ENCODE peak calls at places on chromosomes 3 and 15, in nine cellular contexts. One of them, this sample, is unnamed.

GRCh38 chr3:70990723-70991122 is 592.8 kb downstream of the FOXP1 start:
- DNase-seq in neural progenitor cell: no peak
- DNase-seq in dorsolateral prefrontal cortex: no peak
- DNase-seq in mesothelial cell of epicardium: no peak
- DNase-seq in spleen: no peak
- DNase-seq in heart left ventricle: no peak
- DNase-seq in BJ: no peak
- DNase-seq in kidney epithelial cell: no peak
- DNase-seq in left ventricle myocardium inferior: no peak
- DNase-seq in this sample: no peak

GRCh38 chr3:195692781-195693427 is 27.9 kb upstream of the MUC20 start:
- DNase-seq in left ventricle myocardium inferior: no peak
- DNase-seq in BJ: no peak
- DNase-seq in spleen: no peak
- DNase-seq in neural progenitor cell: no peak
- DNase-seq in kidney epithelial cell: no peak
- DNase-seq in heart left ventricle: no peak
- DNase-seq in dorsolateral prefrontal cortex: no peak
- DNase-seq in mesothelial cell of epicardium: no peak
- DNase-seq in this sample: no peak

GRCh38 chr3:132418916-132419315 is 1.6 kb downstream of the DNAJC13 start:
- DNase-seq in neural progenitor cell: no peak
- DNase-seq in spleen: no peak
- DNase-seq in dorsolateral prefrontal cortex: no peak
- DNase-seq in kidney epithelial cell: no peak
- DNase-seq in heart left ventricle: no peak
- DNase-seq in BJ: no peak
- DNase-seq in mesothelial cell of epicardium: no peak
- DNase-seq in left ventricle myocardium inferior: no peak
- DNase-seq in this sample: no peak

GRCh38 chr3:29067014-29067413 is 213.9 kb upstream of the RBMS3 start:
- DNase-seq in neural progenitor cell: no peak
- DNase-seq in kidney epithelial cell: no peak
- DNase-seq in mesothelial cell of epicardium: no peak
- DNase-seq in spleen: no peak
- DNase-seq in left ventricle myocardium inferior: no peak
- DNase-seq in heart left ventricle: no peak
- DNase-seq in BJ: no peak
- DNase-seq in dorsolateral prefrontal cortex: no peak
- DNase-seq in this sample: no peak

GRCh38 chr15:94131875-94132274 is 99.5 kb upstream of the MCTP2 start:
- DNase-seq in spleen: no peak
- DNase-seq in dorsolateral prefrontal cortex: no peak
- DNase-seq in mesothelial cell of epicardium: no peak
- DNase-seq in left ventricle myocardium inferior: no peak
- DNase-seq in BJ: no peak
- DNase-seq in kidney epithelial cell: no peak
- DNase-seq in heart left ventricle: no peak
- DNase-seq in neural progenitor cell: no peak
- DNase-seq in this sample: no peak

GRCh38 chr15:35210370-35210769 is 125.3 kb upstream of the NANOGP8 start:
- DNase-seq in left ventricle myocardium inferior: no peak
- DNase-seq in neural progenitor cell: no peak
- DNase-seq in mesothelial cell of epicardium: no peak
- DNase-seq in spleen: no peak
- DNase-seq in BJ: no peak
- DNase-seq in dorsolateral prefrontal cortex: no peak
- DNase-seq in heart left ventricle: no peak
- DNase-seq in kidney epithelial cell: no peak
- DNase-seq in this sample: no peak

GRCh38 chr15:64604319-64604718 is 143.9 kb downstream of the ZNF609 start:
- DNase-seq in heart left ventricle: no peak
- DNase-seq in mesothelial cell of epicardium: no peak
- DNase-seq in kidney epithelial cell: no peak
- DNase-seq in neural progenitor cell: no peak
- DNase-seq in left ventricle myocardium inferior: no peak
- DNase-seq in BJ: no peak
- DNase-seq in spleen: no peak
- DNase-seq in dorsolateral prefrontal cortex: no peak
- DNase-seq in this sample: no peak

GRCh38 chr15:57610130-57610529 is 18.4 kb downstream of the MYZAP start:
- DNase-seq in kidney epithelial cell: peak; percentile 57
- DNase-seq in BJ: peak; percentile 94
- DNase-seq in left ventricle myocardium inferior: peak; percentile 73
- DNase-seq in heart left ventricle: peak; percentile 77
- DNase-seq in mesothelial cell of epicardium: no peak
- DNase-seq in neural progenitor cell: no peak
- DNase-seq in dorsolateral prefrontal cortex: no peak
- DNase-seq in spleen: no peak
- DNase-seq in this sample: no peak

DNA sequence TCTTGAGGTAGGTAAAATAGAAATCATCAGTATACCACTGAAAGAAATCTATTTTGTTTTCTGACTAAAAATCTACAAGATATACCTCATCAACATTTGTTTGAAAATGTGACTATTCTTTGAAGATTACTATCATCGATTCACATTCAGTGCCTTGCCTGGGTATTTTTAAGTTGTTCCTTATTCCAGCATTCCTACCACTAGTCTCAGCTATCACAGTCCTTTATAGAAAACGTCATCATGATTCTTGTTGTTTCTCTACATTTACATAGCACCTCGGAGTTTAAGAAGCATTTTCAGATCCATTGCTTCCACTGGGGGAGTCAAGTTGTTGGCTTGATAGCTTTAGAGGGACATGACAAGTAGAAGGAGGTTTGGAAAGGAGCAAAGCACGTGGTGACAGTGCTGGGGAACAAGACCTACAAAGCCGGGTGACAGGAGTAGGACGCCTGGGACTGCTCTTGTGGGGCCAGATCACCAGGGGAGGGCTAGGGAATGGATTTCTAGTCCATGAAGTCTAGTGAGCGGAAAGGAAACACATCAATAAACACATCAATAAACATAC is 61.5 kb downstream of the HES1 start:
- DNase-seq in BJ: no peak
- DNase-seq in spleen: no peak
- DNase-seq in dorsolateral prefrontal cortex: no peak
- DNase-seq in kidney epithelial cell: no peak
- DNase-seq in mesothelial cell of epicardium: no peak
- DNase-seq in heart left ventricle: no peak
- DNase-seq in neural progenitor cell: no peak
- DNase-seq in left ventricle myocardium inferior: no peak
- DNase-seq in this sample: no peak
- TF ChIP-seq CTCF in BJ: no peak
- TF ChIP-seq CTCF in spleen: no peak
- TF ChIP-seq CTCF in dorsolateral prefrontal cortex: no peak
- TF ChIP-seq CTCF in kidney epithelial cell: no peak
- TF ChIP-seq CTCF in mesothelial cell of epicardium: no peak
- TF ChIP-seq CTCF in heart left ventricle: peak; percentile 19
- TF ChIP-seq CTCF in neural progenitor cell: no peak
- TF ChIP-seq CTCF in left ventricle myocardium inferior: peak; percentile 24
- TF ChIP-seq CTCF in this sample: no peak

GRCh38 chr15:101618056-101618455 is 34.1 kb downstream of the TM2D3 start:
- DNase-seq in left ventricle myocardium inferior: no peak
- DNase-seq in kidney epithelial cell: no peak
- DNase-seq in heart left ventricle: no peak
- DNase-seq in spleen: no peak
- DNase-seq in mesothelial cell of epicardium: no peak
- DNase-seq in neural progenitor cell: no peak
- DNase-seq in BJ: no peak
- DNase-seq in dorsolateral prefrontal cortex: no peak
- DNase-seq in this sample: no peak
- TF ChIP-seq CTCF in left ventricle myocardium inferior: no peak
- TF ChIP-seq CTCF in kidney epithelial cell: no peak
- TF ChIP-seq CTCF in heart left ventricle: no peak
- TF ChIP-seq CTCF in spleen: no peak
- TF ChIP-seq CTCF in mesothelial cell of epicardium: no peak
- TF ChIP-seq CTCF in neural progenitor cell: no peak
- TF ChIP-seq CTCF in BJ: no peak
- TF ChIP-seq CTCF in dorsolateral prefrontal cortex: no peak
- TF ChIP-seq CTCF in this sample: no peak

GRCh38 chr3:57852896-57853295 is 96.8 kb downstream of the SLMAP start:
- DNase-seq in kidney epithelial cell: no peak
- DNase-seq in mesothelial cell of epicardium: no peak
- DNase-seq in BJ: peak; percentile 17
- DNase-seq in left ventricle myocardium inferior: no peak
- DNase-seq in dorsolateral prefrontal cortex: no peak
- DNase-seq in neural progenitor cell: no peak
- DNase-seq in spleen: no peak
- DNase-seq in heart left ventricle: no peak
- DNase-seq in this sample: no peak
- TF ChIP-seq CTCF in kidney epithelial cell: peak; percentile 23
- TF ChIP-seq CTCF in mesothelial cell of epicardium: peak; percentile 32
- TF ChIP-seq CTCF in BJ: peak; percentile 31
- TF ChIP-seq CTCF in left ventricle myocardium inferior: peak; percentile 22
- TF ChIP-seq CTCF in dorsolateral prefrontal cortex: peak; percentile 22
- TF ChIP-seq CTCF in neural progenitor cell: peak; percentile 30
- TF ChIP-seq CTCF in spleen: no peak
- TF ChIP-seq CTCF in heart left ventricle: peak; percentile 12
- TF ChIP-seq CTCF in this sample: peak; percentile 19

GRCh38 chr15:91566116-91566515 is 287.4 kb upstream of the SLCO3A1 start:
- DNase-seq in left ventricle myocardium inferior: no peak
- DNase-seq in kidney epithelial cell: no peak
- DNase-seq in mesothelial cell of epicardium: no peak
- DNase-seq in heart left ventricle: no peak
- DNase-seq in dorsolateral prefrontal cortex: no peak
- DNase-seq in spleen: no peak
- DNase-seq in neural progenitor cell: no peak
- DNase-seq in BJ: no peak
- DNase-seq in this sample: no peak

GRCh38 chr15:91568036-91568435 is 285.5 kb upstream of the SLCO3A1 start:
- DNase-seq in left ventricle myocardium inferior: no peak
- DNase-seq in heart left ventricle: no peak
- DNase-seq in BJ: no peak
- DNase-seq in mesothelial cell of epicardium: no peak
- DNase-seq in kidney epithelial cell: no peak
- DNase-seq in neural progenitor cell: no peak
- DNase-seq in spleen: no peak
- DNase-seq in dorsolateral prefrontal cortex: no peak
- DNase-seq in this sample: no peak

DNA sequence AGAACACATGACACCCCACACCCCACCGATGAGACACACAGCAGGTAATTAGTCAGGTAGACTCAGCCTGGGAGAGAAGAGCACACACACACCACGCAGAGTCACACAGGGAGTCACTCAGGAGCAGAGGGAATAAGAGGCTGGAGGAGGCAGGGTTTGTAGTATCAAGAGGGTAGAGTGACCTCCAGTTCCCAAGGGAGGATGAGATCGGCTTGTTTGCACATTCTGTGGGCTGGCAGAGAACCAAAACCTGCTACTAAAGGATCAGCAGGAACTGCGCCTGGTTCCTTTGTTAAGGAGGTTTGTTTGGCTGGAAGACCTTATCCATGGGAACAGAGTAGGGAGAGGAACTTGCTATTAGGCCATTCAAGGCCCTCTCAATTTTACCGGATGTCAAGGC is 281.4 kb upstream of the SLCO3A1 start:
- DNase-seq in kidney epithelial cell: no peak
- DNase-seq in mesothelial cell of epicardium: no peak
- DNase-seq in spleen: no peak
- DNase-seq in neural progenitor cell: no peak
- DNase-seq in dorsolateral prefrontal cortex: no peak
- DNase-seq in BJ: no peak
- DNase-seq in left ventricle myocardium inferior: no peak
- DNase-seq in heart left ventricle: no peak
- DNase-seq in this sample: no peak
- TF ChIP-seq CTCF in kidney epithelial cell: no peak
- TF ChIP-seq CTCF in mesothelial cell of epicardium: no peak
- TF ChIP-seq CTCF in spleen: no peak
- TF ChIP-seq CTCF in neural progenitor cell: no peak
- TF ChIP-seq CTCF in dorsolateral prefrontal cortex: no peak
- TF ChIP-seq CTCF in BJ: no peak
- TF ChIP-seq CTCF in left ventricle myocardium inferior: no peak
- TF ChIP-seq CTCF in heart left ventricle: no peak
- TF ChIP-seq CTCF in this sample: no peak

GRCh38 chr3:147383617-147384016 is 22.7 kb downstream of the ZIC4 start:
- DNase-seq in left ventricle myocardium inferior: no peak
- DNase-seq in kidney epithelial cell: no peak
- DNase-seq in dorsolateral prefrontal cortex: no peak
- DNase-seq in neural progenitor cell: peak; percentile 68
- DNase-seq in BJ: no peak
- DNase-seq in heart left ventricle: no peak
- DNase-seq in spleen: no peak
- DNase-seq in mesothelial cell of epicardium: no peak
- DNase-seq in this sample: no peak
- TF ChIP-seq CTCF in left ventricle myocardium inferior: no peak
- TF ChIP-seq CTCF in kidney epithelial cell: peak; percentile 20
- TF ChIP-seq CTCF in dorsolateral prefrontal cortex: peak; percentile 20
- TF ChIP-seq CTCF in neural progenitor cell: peak; percentile 66
- TF ChIP-seq CTCF in BJ: peak; percentile 43
- TF ChIP-seq CTCF in heart left ventricle: no peak
- TF ChIP-seq CTCF in spleen: no peak
- TF ChIP-seq CTCF in mesothelial cell of epicardium: no peak
- TF ChIP-seq CTCF in this sample: no peak

DNA sequence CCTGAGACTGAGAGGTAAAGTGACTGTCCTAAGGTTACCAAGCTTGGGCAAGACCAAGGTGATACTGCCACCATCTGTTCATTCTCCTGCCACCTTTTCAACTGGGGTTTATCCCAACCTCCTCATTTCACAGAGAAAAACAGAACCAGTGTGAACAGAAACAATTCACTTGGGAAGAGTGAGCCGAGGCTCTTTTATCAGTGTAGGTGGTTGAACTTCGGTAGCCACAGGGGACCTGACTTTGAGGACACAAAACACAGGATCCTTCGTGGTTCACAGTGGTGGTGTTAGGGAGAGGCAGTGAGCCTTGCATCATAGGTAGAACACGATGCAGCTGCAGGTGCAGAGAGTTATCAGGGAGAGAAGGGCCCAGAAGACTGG is 72.8 kb upstream of the ICE2 start:
- DNase-seq in kidney epithelial cell: no peak
- DNase-seq in neural progenitor cell: no peak
- DNase-seq in dorsolateral prefrontal cortex: no peak
- DNase-seq in BJ: no peak
- DNase-seq in mesothelial cell of epicardium: no peak
- DNase-seq in heart left ventricle: no peak
- DNase-seq in spleen: no peak
- DNase-seq in left ventricle myocardium inferior: no peak
- DNase-seq in this sample: no peak
- TF ChIP-seq CTCF in kidney epithelial cell: no peak
- TF ChIP-seq CTCF in neural progenitor cell: peak; percentile 13
- TF ChIP-seq CTCF in dorsolateral prefrontal cortex: no peak
- TF ChIP-seq CTCF in BJ: no peak
- TF ChIP-seq CTCF in mesothelial cell of epicardium: no peak
- TF ChIP-seq CTCF in heart left ventricle: no peak
- TF ChIP-seq CTCF in spleen: no peak
- TF ChIP-seq CTCF in left ventricle myocardium inferior: no peak
- TF ChIP-seq CTCF in this sample: no peak

GRCh38 chr15:33226559-33227181 is 32.2 kb upstream of the FMN1 start:
- DNase-seq in left ventricle myocardium inferior: no peak
- DNase-seq in neural progenitor cell: peak; percentile 33
- DNase-seq in spleen: no peak
- DNase-seq in dorsolateral prefrontal cortex: no peak
- DNase-seq in mesothelial cell of epicardium: no peak
- DNase-seq in kidney epithelial cell: peak; percentile 23
- DNase-seq in BJ: no peak
- DNase-seq in heart left ventricle: peak; percentile 64
- DNase-seq in this sample: peak; percentile 40
- TF ChIP-seq CTCF in left ventricle myocardium inferior: peak; percentile 51
- TF ChIP-seq CTCF in neural progenitor cell: peak; percentile 48
- TF ChIP-seq CTCF in spleen: peak; percentile 60
- TF ChIP-seq CTCF in dorsolateral prefrontal cortex: no peak
- TF ChIP-seq CTCF in mesothelial cell of epicardium: no peak
- TF ChIP-seq CTCF in kidney epithelial cell: peak; percentile 65
- TF ChIP-seq CTCF in BJ: peak; percentile 25
- TF ChIP-seq CTCF in heart left ventricle: peak; percentile 49
- TF ChIP-seq CTCF in this sample: peak; percentile 75